ENCODE peak calls at places on chromosomes 16 and 17, in four cellular contexts. X, P, K and I are unnamed samples.

GRCh38 chr16:53968454-53968853 is 264.5 kb downstream of the FTO start:
- DNase-seq in P (no peak), K (no peak), X (no peak), I (no peak)

GRCh38 chr17:40070644-40070894 is 7.8 kb downstream of the THRA start:
- DNase-seq in K (no peak), X (no peak), P (no peak), I (no peak)

GRCh38 chr17:62653002-62653830 is 25.7 kb downstream of the MRC2 start:
- DNase-seq in K (peak; percentile 74), P (peak; percentile 68), X (peak; percentile 93), I (peak; percentile 94)

GRCh38 chr17:80286638-80286960 is 25.9 kb downstream of the RNF213 start:
- DNase-seq in X (no peak), P (no peak), K (no peak), I (peak; percentile 77)

GRCh38 chr17:50662632-50663225 is 28.0 kb downstream of the ABCC3 start:
- DNase-seq in X (no peak), P (no peak), K (no peak), I (no peak)

GRCh38 chr17:69477204-69477899 is 62.9 kb downstream of the MAP2K6 start:
- DNase-seq in X (no peak), P (no peak), K (no peak), I (peak; percentile 1)

GRCh38 chr17:61551255-61551742 is 39.7 kb downstream of the NACA2 start:
- DNase-seq in X (no peak), K (no peak), P (no peak), I (peak; percentile 50)

GRCh38 chr16:21701271-21701670 is 37.5 kb downstream of the OTOA start:
- DNase-seq in P (no peak), K (no peak), X (no peak), I (no peak)

GRCh38 chr17:7393613-7394451 is 493 bp downstream of the PLSCR3 start:
- DNase-seq in P (peak; percentile 77), X (no peak), K (no peak), I (peak; percentile 96)

GRCh38 chr16:84497418-84497817 is 7.0 kb downstream of the MEAK7 start:
- DNase-seq in P (peak; percentile 6), X (no peak), K (no peak), I (no peak)

GRCh38 chr16:85633438-85633743 is 20.3 kb downstream of the GSE1 start:
- DNase-seq in K (no peak), P (no peak), X (no peak), I (no peak)
- H3K9me3 ChIP-seq in K (peaks cover 8% of the 10 kb centered on the region), P (no peaks in the 10 kb centered on the region), X (no peaks in the 10 kb centered on the region), I (no peaks in the 10 kb centered on the region)

DNA sequence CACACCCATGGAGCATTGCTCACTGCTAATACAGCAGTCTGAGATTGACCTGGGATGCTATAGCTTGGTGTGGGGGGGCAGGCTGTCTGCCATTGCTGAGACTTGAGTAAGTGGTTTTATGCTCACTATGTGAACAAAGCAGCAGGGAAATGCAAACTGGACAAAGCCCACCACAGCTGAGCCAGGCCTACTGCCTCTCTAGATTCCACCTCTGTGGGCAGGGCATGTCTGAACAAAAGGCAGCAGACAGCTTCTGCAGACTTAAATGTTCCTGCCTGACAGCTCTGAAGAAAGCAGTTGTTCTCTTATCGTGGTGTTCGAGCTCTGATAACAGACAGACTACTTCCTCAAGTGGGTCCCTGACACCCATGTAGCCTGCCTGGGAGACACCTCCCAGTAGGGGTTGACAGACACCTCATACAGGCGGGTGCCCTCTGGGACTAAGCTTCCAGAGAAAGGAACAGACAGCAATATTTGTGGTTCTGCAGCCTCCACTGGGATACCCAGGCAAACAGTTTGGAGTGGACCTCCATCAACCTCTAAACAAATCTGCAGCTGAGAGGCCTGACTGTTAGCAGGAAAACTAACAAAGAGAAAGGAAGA is 2204.8 kb downstream of the TP53TG3F start:
- DNase-seq in X (no peak), P (no peak), K (no peak), I (no peak)
- H3K9me3 ChIP-seq in X (no peaks in the 10 kb centered on the region), P (no peaks in the 10 kb centered on the region), K (peaks cover 8% of the 10 kb centered on the region), I (no peaks in the 10 kb centered on the region)

DNA sequence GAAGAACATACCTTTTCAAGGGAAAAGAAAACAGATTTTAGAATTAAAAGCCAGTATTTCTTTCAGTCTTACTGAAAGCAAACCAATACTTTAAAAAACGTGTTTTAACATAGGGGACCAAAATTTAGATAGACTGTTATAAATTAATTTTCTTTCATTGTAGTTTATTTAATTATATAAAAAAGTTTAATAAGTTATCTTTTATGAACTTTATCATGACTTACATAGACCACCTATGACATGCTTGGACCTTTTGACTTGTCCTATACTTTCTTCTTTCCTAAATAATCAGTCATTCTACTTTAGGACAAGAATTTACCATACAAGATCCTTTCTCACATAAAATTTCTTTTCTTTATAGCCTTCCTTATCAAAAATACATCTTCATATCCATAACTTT is 102.0 kb upstream of the HAS3 start:
- DNase-seq in X (no peak), K (no peak), P (no peak), I (no peak)
- H3K9me3 ChIP-seq in X (no peaks in the 10 kb centered on the region), K (no peaks in the 10 kb centered on the region), P (no peaks in the 10 kb centered on the region), I (peaks cover 4% of the 10 kb centered on the region)

GRCh38 chr16:35203636-35204035 is 1744.2 kb downstream of the TP53TG3F start:
- DNase-seq in X (no peak), K (no peak), P (no peak), I (no peak)
- H3K9me3 ChIP-seq in X (no peaks in the 10 kb centered on the region), K (peaks cover 27% of the 10 kb centered on the region), P (no peaks in the 10 kb centered on the region), I (no peaks in the 10 kb centered on the region)

GRCh38 chr17:10482252-10482651 is 12.9 kb upstream of the MYH4 start:
- DNase-seq in P (no peak), K (no peak), X (no peak), I (no peak)
- H3K9me3 ChIP-seq in P (no peaks in the 10 kb centered on the region), K (peaks cover 3% of the 10 kb centered on the region), X (no peaks in the 10 kb centered on the region), I (peaks cover 2% of the 10 kb centered on the region)

DNA sequence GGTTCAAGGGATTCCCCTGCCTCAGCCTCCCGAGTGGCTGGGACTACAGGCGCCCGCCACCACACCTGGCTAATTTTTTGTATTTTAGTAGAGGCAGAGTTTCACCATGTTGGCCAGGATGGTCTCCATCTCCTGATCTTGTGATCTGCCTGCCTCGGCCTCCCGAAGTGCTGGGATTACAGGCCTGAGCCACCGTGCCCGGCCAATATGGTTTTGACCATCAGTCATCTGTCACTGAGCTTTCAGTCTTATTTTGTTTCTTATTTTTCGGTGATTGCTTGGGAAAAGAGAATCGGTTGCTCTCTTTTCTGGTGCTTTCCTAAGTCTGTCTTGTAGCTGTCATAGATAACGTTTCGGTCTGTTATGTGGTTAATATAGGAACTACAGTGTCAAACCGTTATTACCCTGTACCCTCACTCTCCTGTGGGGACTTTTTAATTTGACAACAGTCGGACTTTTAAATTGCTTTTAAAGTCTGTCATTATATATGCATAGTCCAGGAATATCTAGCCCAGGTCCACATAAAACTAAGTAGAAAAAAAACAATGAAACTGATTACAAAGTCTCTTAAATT is 453.4 kb downstream of the KCNJ18 start:
- DNase-seq in P (no peak), X (no peak), K (no peak), I (no peak)
- H3K9me3 ChIP-seq in P (no peaks in the 10 kb centered on the region), X (no peaks in the 10 kb centered on the region), K (no peaks in the 10 kb centered on the region), I (peaks cover 3% of the 10 kb centered on the region)